ENCODE peak calls at places on chromosomes 13 and 19, in four cellular contexts. U is GM23338, Q is tibial nerve, T is GM12865. G is an unnamed sample.

GRCh38 chr13:52356327-52356726 is 49.6 kb downstream of the THSD1 start:
- DNase-seq in U (no peak), T (no peak), Q (no peak), G (peak; percentile 68)

GRCh38 chr19:8138201-8138600 is 11.2 kb downstream of the FBN3 start:
- DNase-seq in U (no peak), T (no peak), Q (no peak), G (no peak)

GRCh38 chr19:11018179-11018578 is 57.3 kb downstream of the SMARCA4 start:
- DNase-seq in T (no peak), Q (no peak), U (no peak), G (no peak)

GRCh38 chr19:14102102-14102696 is 11.6 kb upstream of the SAMD1 start:
- DNase-seq in T (no peak), Q (no peak), U (no peak), G (no peak)

GRCh38 chr13:113001251-113002140 is 32.5 kb downstream of the MCF2L start:
- DNase-seq in U (peak; percentile 36), T (no peak), Q (no peak), G (no peak)

GRCh38 chr19:34556500-34556899 is 74.9 kb downstream of the WTIP start:
- DNase-seq in T (no peak), U (peak; percentile 75), Q (peak; percentile 12), G (peak; percentile 25)

GRCh38 chr13:20401958-20402856 is 123.5 kb downstream of the CRYL1 start:
- DNase-seq in T (no peak), Q (no peak), U (no peak), G (peak; percentile 27)

GRCh38 chr19:9885077-9885552 is 50.0 kb downstream of the PIN1 start:
- DNase-seq in T (no peak), U (peak; percentile 56), Q (no peak), G (peak; percentile 39)

GRCh38 chr13:80604094-80604493 is 263.2 kb upstream of the SPRY2 start:
- DNase-seq in T (no peak), Q (peak; percentile 20), U (peak; percentile 8), G (no peak)

GRCh38 chr13:71828117-71828516 is 38.9 kb downstream of the DACH1 start:
- DNase-seq in U (no peak), Q (no peak), T (no peak), G (no peak)

GRCh38 chr19:45764947-45765346 is 4.1 kb downstream of the SIX5 start:
- DNase-seq in U (peak; percentile 50), T (no peak), Q (no peak), G (no peak)

GRCh38 chr13:33639640-33640080 is 178.3 kb upstream of the RFC3 start:
- DNase-seq in Q (no peak), U (no peak), T (peak; percentile 55), G (no peak)

GRCh38 chr13:42384265-42384664 is 112.3 kb downstream of the AKAP11 start:
- DNase-seq in Q (no peak), U (no peak), T (no peak), G (no peak)

GRCh38 chr13:101514695-101515275 is 62.3 kb downstream of the ITGBL1 start:
- DNase-seq in U (peak; percentile 76), Q (peak; percentile 81), T (peak; percentile 63), G (peak; percentile 62)

GRCh38 chr13:79434578-79434977 is 28.5 kb upstream of the RBM26 start:
- DNase-seq in Q (no peak), T (no peak), U (no peak), G (no peak)

GRCh38 chr13:59012731-59013130 is 1151.0 kb downstream of the DIAPH3 start:
- DNase-seq in Q (no peak), U (peak; percentile 19), T (no peak), G (no peak)

GRCh38 chr13:83453300-83453699 is 429.0 kb downstream of the SLITRK1 start:
- DNase-seq in T (no peak), U (no peak), Q (no peak), G (no peak)

GRCh38 chr13:28603033-28603664 is 55.8 kb upstream of the POMP start:
- DNase-seq in U (no peak), Q (no peak), T (no peak), G (no peak)

GRCh38 chr19:12833418-12833746 is 997 bp downstream of the RTBDN start:
- DNase-seq in U (peak; percentile 32), T (no peak), Q (no peak), G (no peak)

GRCh38 chr13:40394304-40394983 is 272.0 kb downstream of the FOXO1 start:
- DNase-seq in Q (no peak), U (no peak), T (no peak), G (no peak)

GRCh38 chr19:5147971-5148793 is 179.3 kb downstream of the KDM4B start:
- DNase-seq in T (peak; percentile 1), U (no peak), Q (peak; percentile 24), G (peak; percentile 46)

GRCh38 chr13:98129059-98129741 is 13.7 kb upstream of the FARP1 start:
- DNase-seq in T (no peak), U (no peak), Q (no peak), G (peak; percentile 64)

GRCh38 chr19:12872941-12873890 is 8.0 kb downstream of the DNASE2 start:
- DNase-seq in Q (no peak), T (peak; percentile 58), U (peak; percentile 97), G (peak; percentile 30)

GRCh38 chr13:35791191-35791902 is 314.9 kb upstream of the MAB21L1 start:
- DNase-seq in U (no peak), T (no peak), Q (peak; percentile 33), G (peak; percentile 93)

GRCh38 chr19:34512254-34512796 is 30.8 kb downstream of the WTIP start:
- DNase-seq in Q (no peak), U (no peak), T (no peak), G (no peak)

GRCh38 chr13:97017322-97017721 is 23.0 kb upstream of the OXGR1 start:
- DNase-seq in U (no peak), Q (no peak), T (no peak), G (no peak)

GRCh38 chr19:11106477-11106876 is 17.2 kb downstream of the LDLR start:
- DNase-seq in T (no peak), Q (no peak), U (no peak), G (no peak)

GRCh38 chr13:78604782-78605611 is 1.6 kb upstream of the POU4F1 start:
- DNase-seq in Q (no peak), T (no peak), U (peak; percentile 79), G (no peak)

GRCh38 chr13:61162636-61163035 is 253.0 kb downstream of the PCDH20 start:
- DNase-seq in T (no peak), Q (no peak), U (no peak), G (no peak)

DNA sequence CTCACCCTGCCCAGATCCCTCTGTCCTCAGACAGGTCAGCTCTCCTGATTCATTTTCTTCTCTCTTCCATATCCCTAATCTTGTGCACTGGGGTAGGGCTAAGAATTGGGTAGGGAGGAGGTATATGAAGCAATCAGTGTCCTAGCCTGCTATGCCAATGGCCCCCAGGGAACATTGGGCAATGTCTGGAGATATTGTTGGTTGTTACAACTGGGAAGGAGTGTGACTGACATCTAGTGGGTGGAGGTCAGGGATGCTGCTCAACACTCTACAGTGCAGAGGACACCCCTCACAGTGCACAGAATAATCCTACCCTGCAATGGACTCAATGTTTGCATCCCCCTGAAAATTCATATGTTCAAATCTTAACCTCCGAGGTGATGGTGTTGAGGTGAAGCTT is 57.5 kb downstream of the CPAMD8 start:
- DNase-seq in Q (peak; percentile 22), U (peak; percentile 28), T (peak; percentile 19), G (no peak)
- TF ChIP-seq CTCF in Q (no peak), U (peak; percentile 24), T (peak; percentile 35), G (no peak)

DNA sequence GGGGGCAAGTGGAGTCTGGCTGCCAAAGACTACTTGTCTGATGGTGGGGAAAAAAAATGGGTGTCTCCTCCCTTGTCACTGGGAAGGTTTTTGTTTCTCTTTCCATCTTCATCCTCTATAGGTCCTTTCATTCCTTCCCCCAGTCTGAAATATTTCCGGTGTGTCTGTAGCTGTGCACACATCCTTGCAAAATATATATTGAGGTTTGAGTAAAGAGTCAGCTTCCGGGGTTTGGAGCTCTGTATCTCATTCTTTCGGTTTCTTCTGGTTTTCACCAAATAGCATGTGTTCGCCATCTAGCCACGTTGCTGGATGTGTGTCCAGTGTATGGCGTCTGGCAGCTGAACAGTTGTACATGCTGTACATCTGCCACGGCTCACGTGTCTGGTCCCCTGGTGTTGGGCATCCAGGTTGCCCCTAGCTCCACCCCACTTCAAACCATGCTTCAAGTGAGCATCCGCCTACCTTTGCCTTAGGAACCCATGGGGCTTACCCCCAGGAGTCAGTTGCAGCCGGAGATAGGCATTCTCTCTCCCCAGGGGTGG is 142.2 kb downstream of the SIPA1L3 start:
- DNase-seq in U (no peak), T (peak; percentile 94), Q (no peak), G (peak; percentile 57)
- H3K4me3 ChIP-seq in U (no peak overlapping the region), T (peak overlapping the region; percentile 44), Q (no peak overlapping the region), G (no peak overlapping the region)

GRCh38 chr13:32622827-32623226 is 36.6 kb downstream of the PDS5B start:
- DNase-seq in U (no peak), Q (no peak), T (no peak), G (no peak)

DNA sequence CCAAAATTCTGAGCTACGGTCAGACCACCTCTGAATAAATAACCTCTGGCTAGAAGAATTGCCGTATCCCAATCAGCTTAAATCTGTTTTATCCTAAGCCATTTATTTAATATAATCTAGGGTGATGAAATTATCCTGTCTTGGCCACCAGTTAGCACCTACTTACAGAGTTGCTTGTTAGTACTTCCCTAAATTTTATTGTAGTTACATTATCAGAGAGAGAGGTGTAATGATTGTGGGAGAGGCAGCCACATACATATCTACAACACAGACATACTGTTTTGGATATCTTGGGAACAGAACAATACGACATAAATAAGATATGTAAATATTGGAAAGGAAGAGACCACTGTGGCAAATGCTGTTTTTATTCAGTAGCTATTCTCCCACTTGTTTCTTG is 30.9 kb downstream of the PDS5B start:
- DNase-seq in T (no peak), Q (no peak), U (no peak), G (no peak)
- TF ChIP-seq CTCF in T (no peak), Q (no peak), U (no peak), G (no peak)

GRCh38 chr13:95797016-95797415 is 120.1 kb downstream of the DNAJC3 start:
- DNase-seq in Q (no peak), T (no peak), U (no peak), G (no peak)

GRCh38 chr13:95788100-95788463 is 111.1 kb downstream of the DNAJC3 start:
- DNase-seq in U (no peak), T (no peak), Q (no peak), G (no peak)

GRCh38 chr13:95787356-95788099 is 110.6 kb downstream of the DNAJC3 start:
- DNase-seq in T (no peak), U (no peak), Q (no peak), G (peak; percentile 29)

GRCh38 chr13:95793018-95793555 is 116.1 kb downstream of the DNAJC3 start:
- DNase-seq in U (no peak), Q (no peak), T (no peak), G (no peak)

DNA sequence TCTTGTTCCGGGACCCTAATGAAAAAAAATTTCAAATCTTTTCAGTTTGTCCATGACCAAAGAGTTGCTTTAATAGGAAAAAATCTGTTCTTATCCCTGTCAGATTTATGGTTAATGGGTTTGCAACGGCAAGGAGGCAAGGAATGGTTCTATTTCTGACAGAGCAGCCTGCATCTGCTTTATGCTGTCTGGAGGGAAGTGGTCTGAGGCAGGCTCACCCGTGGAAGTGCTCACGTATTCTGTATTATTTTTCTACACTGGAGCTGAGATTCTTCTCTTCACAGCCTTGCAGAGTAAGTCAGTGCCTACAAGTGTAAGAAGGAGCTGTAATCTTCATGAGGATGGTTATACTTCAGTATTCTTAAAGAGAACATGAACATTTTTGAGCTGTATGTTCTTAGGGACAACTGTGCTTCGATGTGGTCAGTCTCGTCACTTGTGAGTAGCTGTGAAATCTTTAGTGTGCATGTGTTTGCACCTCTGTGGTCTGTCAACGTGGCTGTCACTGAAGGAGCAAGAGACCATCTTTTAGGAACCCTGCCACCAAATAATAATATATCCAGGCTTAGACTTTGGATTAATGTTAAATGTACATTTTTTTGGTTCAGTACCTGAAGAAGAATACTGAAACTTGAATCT is 114.3 kb downstream of the DNAJC3 start:
- DNase-seq in Q (no peak), T (no peak), U (no peak), G (no peak)
- H3K4me3 ChIP-seq in Q (no peak overlapping the region), T (no peak overlapping the region), U (no peak overlapping the region), G (no peak overlapping the region)